ENCODE peak calls at places on chromosomes 7 and 10, in nine cellular contexts. One of them, this sample, is unnamed.

GRCh38 chr7:150946826-150947750 is 31.0 kb downstream of the KCNH2 start:
- DNase-seq in GM23338: no peak
- DNase-seq in HCT116: no peak
- DNase-seq in GM23248: no peak
- DNase-seq in PC-3: no peak
- DNase-seq in SK-N-SH: peak
- DNase-seq in OCI-LY7: no peak
- DNase-seq in neural progenitor cell: no peak
- DNase-seq in MM.1S: no peak
- DNase-seq in this sample: no peak

GRCh38 chr10:12502526-12503274 is 153.4 kb downstream of the CAMK1D start:
- DNase-seq in GM23338: no peak
- DNase-seq in HCT116: no peak
- DNase-seq in GM23248: no peak
- DNase-seq in PC-3: no peak
- DNase-seq in SK-N-SH: no peak
- DNase-seq in OCI-LY7: no peak
- DNase-seq in neural progenitor cell: no peak
- DNase-seq in MM.1S: no peak
- DNase-seq in this sample: no peak

GRCh38 chr7:37832194-37832593 is 16.2 kb upstream of the NME8 start:
- DNase-seq in GM23338: no peak
- DNase-seq in HCT116: no peak
- DNase-seq in GM23248: peak
- DNase-seq in PC-3: peak
- DNase-seq in SK-N-SH: peak
- DNase-seq in OCI-LY7: no peak
- DNase-seq in neural progenitor cell: no peak
- DNase-seq in MM.1S: no peak
- DNase-seq in this sample: peak

GRCh38 chr7:43394441-43395130 is 188.3 kb upstream of the STK17A start:
- DNase-seq in GM23338: no peak
- DNase-seq in HCT116: no peak
- DNase-seq in GM23248: peak
- DNase-seq in PC-3: peak
- DNase-seq in SK-N-SH: no peak
- DNase-seq in OCI-LY7: no peak
- DNase-seq in neural progenitor cell: no peak
- DNase-seq in MM.1S: no peak
- DNase-seq in this sample: no peak

GRCh38 chr7:66043681-66044497 is 31.7 kb upstream of the ASL start:
- DNase-seq in GM23338: peak
- DNase-seq in HCT116: no peak
- DNase-seq in GM23248: peak
- DNase-seq in PC-3: peak
- DNase-seq in SK-N-SH: no peak
- DNase-seq in OCI-LY7: no peak
- DNase-seq in neural progenitor cell: peak
- DNase-seq in MM.1S: no peak
- DNase-seq in this sample: peak

GRCh38 chr10:79027147-79028055 is 41.4 kb upstream of the ZMIZ1 start:
- DNase-seq in GM23338: no peak
- DNase-seq in HCT116: no peak
- DNase-seq in GM23248: no peak
- DNase-seq in PC-3: peak
- DNase-seq in SK-N-SH: no peak
- DNase-seq in OCI-LY7: no peak
- DNase-seq in neural progenitor cell: no peak
- DNase-seq in MM.1S: no peak
- DNase-seq in this sample: peak

GRCh38 chr10:14386202-14386593 is 55.5 kb upstream of the FRMD4A start:
- DNase-seq in GM23338: no peak
- DNase-seq in HCT116: no peak
- DNase-seq in GM23248: peak
- DNase-seq in PC-3: peak
- DNase-seq in SK-N-SH: no peak
- DNase-seq in OCI-LY7: no peak
- DNase-seq in neural progenitor cell: no peak
- DNase-seq in MM.1S: peak
- DNase-seq in this sample: no peak

GRCh38 chr7:50426280-50427045 is 23.7 kb downstream of the FIGNL1 start:
- DNase-seq in GM23338: no peak
- DNase-seq in HCT116: no peak
- DNase-seq in GM23248: no peak
- DNase-seq in PC-3: no peak
- DNase-seq in SK-N-SH: no peak
- DNase-seq in OCI-LY7: no peak
- DNase-seq in neural progenitor cell: no peak
- DNase-seq in MM.1S: no peak
- DNase-seq in this sample: peak

GRCh38 chr7:39085590-39086049 is 107.9 kb downstream of the POU6F2 start:
- DNase-seq in GM23338: peak
- DNase-seq in HCT116: no peak
- DNase-seq in GM23248: peak
- DNase-seq in PC-3: no peak
- DNase-seq in SK-N-SH: no peak
- DNase-seq in OCI-LY7: no peak
- DNase-seq in neural progenitor cell: peak
- DNase-seq in MM.1S: no peak
- DNase-seq in this sample: peak

GRCh38 chr7:6637544-6638229 is 569 bp downstream of the ZNF316 start:
- DNase-seq in GM23338: peak
- DNase-seq in HCT116: no peak
- DNase-seq in GM23248: peak
- DNase-seq in PC-3: peak
- DNase-seq in SK-N-SH: peak
- DNase-seq in OCI-LY7: peak
- DNase-seq in neural progenitor cell: peak
- DNase-seq in MM.1S: peak
- DNase-seq in this sample: peak

GRCh38 chr7:25647872-25648271 is 419.6 kb upstream of the NPVF start:
- DNase-seq in GM23338: no peak
- DNase-seq in HCT116: no peak
- DNase-seq in GM23248: no peak
- DNase-seq in PC-3: no peak
- DNase-seq in SK-N-SH: no peak
- DNase-seq in OCI-LY7: no peak
- DNase-seq in neural progenitor cell: no peak
- DNase-seq in MM.1S: no peak
- DNase-seq in this sample: no peak

GRCh38 chr7:141027043-141027442 is 12.3 kb upstream of the MRPS33 start:
- DNase-seq in GM23338: peak
- DNase-seq in HCT116: no peak
- DNase-seq in GM23248: no peak
- DNase-seq in PC-3: no peak
- DNase-seq in SK-N-SH: no peak
- DNase-seq in OCI-LY7: no peak
- DNase-seq in neural progenitor cell: no peak
- DNase-seq in MM.1S: no peak
- DNase-seq in this sample: no peak

GRCh38 chr7:149753370-149754233 is 19.8 kb downstream of the ZNF467 start:
- DNase-seq in GM23338: peak
- DNase-seq in HCT116: peak
- DNase-seq in GM23248: peak
- DNase-seq in PC-3: peak
- DNase-seq in SK-N-SH: peak
- DNase-seq in OCI-LY7: no peak
- DNase-seq in neural progenitor cell: peak
- DNase-seq in MM.1S: no peak
- DNase-seq in this sample: peak

GRCh38 chr7:96203781-96204180 is 118.1 kb downstream of the SLC25A13 start:
- DNase-seq in GM23338: no peak
- DNase-seq in HCT116: no peak
- DNase-seq in GM23248: no peak
- DNase-seq in PC-3: no peak
- DNase-seq in SK-N-SH: no peak
- DNase-seq in OCI-LY7: no peak
- DNase-seq in neural progenitor cell: no peak
- DNase-seq in MM.1S: no peak
- DNase-seq in this sample: no peak

GRCh38 chr7:131753620-131754222 is 197.3 kb upstream of the PODXL start:
- DNase-seq in GM23338: peak
- DNase-seq in HCT116: peak
- DNase-seq in GM23248: peak
- DNase-seq in PC-3: peak
- DNase-seq in SK-N-SH: peak
- DNase-seq in OCI-LY7: peak
- DNase-seq in neural progenitor cell: peak
- DNase-seq in MM.1S: no peak
- DNase-seq in this sample: peak

GRCh38 chr10:118835682-118836326 is 81.0 kb upstream of the CACUL1 start:
- DNase-seq in GM23338: no peak
- DNase-seq in HCT116: peak
- DNase-seq in GM23248: no peak
- DNase-seq in PC-3: peak
- DNase-seq in SK-N-SH: peak
- DNase-seq in OCI-LY7: no peak
- DNase-seq in neural progenitor cell: no peak
- DNase-seq in MM.1S: no peak
- DNase-seq in this sample: peak

GRCh38 chr7:81308643-81309354 is 389.9 kb upstream of the SEMA3C start:
- DNase-seq in GM23338: no peak
- DNase-seq in HCT116: no peak
- DNase-seq in GM23248: peak
- DNase-seq in PC-3: no peak
- DNase-seq in SK-N-SH: peak
- DNase-seq in OCI-LY7: no peak
- DNase-seq in neural progenitor cell: peak
- DNase-seq in MM.1S: no peak
- DNase-seq in this sample: no peak

GRCh38 chr7:27784399-27785053 is 44.6 kb downstream of the TAX1BP1 start:
- DNase-seq in GM23338: peak
- DNase-seq in HCT116: peak
- DNase-seq in GM23248: peak
- DNase-seq in PC-3: peak
- DNase-seq in SK-N-SH: peak
- DNase-seq in OCI-LY7: peak
- DNase-seq in neural progenitor cell: peak
- DNase-seq in MM.1S: peak
- DNase-seq in this sample: peak

GRCh38 chr7:102169651-102170416 is 116.8 kb upstream of the SH2B2 start:
- DNase-seq in GM23338: no peak
- DNase-seq in HCT116: no peak
- DNase-seq in GM23248: no peak
- DNase-seq in PC-3: no peak
- DNase-seq in SK-N-SH: no peak
- DNase-seq in OCI-LY7: no peak
- DNase-seq in neural progenitor cell: no peak
- DNase-seq in MM.1S: no peak
- DNase-seq in this sample: no peak

GRCh38 chr10:60349426-60349825 is 40.2 kb downstream of the ANK3 start:
- DNase-seq in GM23338: no peak
- DNase-seq in HCT116: no peak
- DNase-seq in GM23248: peak
- DNase-seq in PC-3: peak
- DNase-seq in SK-N-SH: no peak
- DNase-seq in OCI-LY7: no peak
- DNase-seq in neural progenitor cell: no peak
- DNase-seq in MM.1S: no peak
- DNase-seq in this sample: no peak

GRCh38 chr10:116742367-116743265 is at the start of gene HSPA12A:
- DNase-seq in GM23338: peak
- DNase-seq in HCT116: peak
- DNase-seq in GM23248: peak
- DNase-seq in PC-3: peak
- DNase-seq in SK-N-SH: peak
- DNase-seq in OCI-LY7: no peak
- DNase-seq in neural progenitor cell: peak
- DNase-seq in MM.1S: peak
- DNase-seq in this sample: peak

GRCh38 chr7:23043441-23043840 is 29.5 kb upstream of the HYCC1 start:
- DNase-seq in GM23338: no peak
- DNase-seq in HCT116: no peak
- DNase-seq in GM23248: peak
- DNase-seq in PC-3: peak
- DNase-seq in SK-N-SH: no peak
- DNase-seq in OCI-LY7: no peak
- DNase-seq in neural progenitor cell: no peak
- DNase-seq in MM.1S: no peak
- DNase-seq in this sample: no peak
- H3K27ac ChIP-seq in GM23338: no peak
- H3K27ac ChIP-seq in HCT116: no peak
- H3K27ac ChIP-seq in GM23248: no peak
- H3K27ac ChIP-seq in PC-3: no peak
- H3K27ac ChIP-seq in SK-N-SH: no peak
- H3K27ac ChIP-seq in OCI-LY7: no peak
- H3K27ac ChIP-seq in neural progenitor cell: no peak
- H3K27ac ChIP-seq in MM.1S: no peak
- H3K27ac ChIP-seq in this sample: no peak

GRCh38 chr10:93542358-93542791 is 24.1 kb upstream of the FFAR4 start:
- DNase-seq in GM23338: no peak
- DNase-seq in HCT116: no peak
- DNase-seq in GM23248: peak
- DNase-seq in PC-3: peak
- DNase-seq in SK-N-SH: peak
- DNase-seq in OCI-LY7: no peak
- DNase-seq in neural progenitor cell: peak
- DNase-seq in MM.1S: no peak
- DNase-seq in this sample: peak
- H2AFZ ChIP-seq in GM23338: peak
- H2AFZ ChIP-seq in HCT116: peak
- H2AFZ ChIP-seq in GM23248: peak
- H2AFZ ChIP-seq in PC-3: peak
- H2AFZ ChIP-seq in SK-N-SH: no peak
- H2AFZ ChIP-seq in OCI-LY7: no peak
- H2AFZ ChIP-seq in neural progenitor cell: peak
- H2AFZ ChIP-seq in MM.1S: no peak
- H2AFZ ChIP-seq in this sample: peak

GRCh38 chr7:58316-58715 is 134.1 kb upstream of the FAM20C start:
- DNase-seq in GM23338: no peak
- DNase-seq in HCT116: no peak
- DNase-seq in GM23248: no peak
- DNase-seq in PC-3: no peak
- DNase-seq in SK-N-SH: no peak
- DNase-seq in OCI-LY7: no peak
- DNase-seq in neural progenitor cell: no peak
- DNase-seq in MM.1S: no peak
- DNase-seq in this sample: no peak
- TF ChIP-seq EZH2phosphoT487 in GM23338: no peak
- TF ChIP-seq EZH2phosphoT487 in HCT116: no peak
- TF ChIP-seq EZH2phosphoT487 in GM23248: no peak
- TF ChIP-seq EZH2phosphoT487 in PC-3: no peak
- TF ChIP-seq EZH2phosphoT487 in SK-N-SH: no peak
- TF ChIP-seq EZH2phosphoT487 in OCI-LY7: no peak
- TF ChIP-seq EZH2phosphoT487 in neural progenitor cell: no peak
- TF ChIP-seq EZH2phosphoT487 in MM.1S: no peak
- TF ChIP-seq EZH2phosphoT487 in this sample: no peak

GRCh38 chr10:31132681-31133239 is 101.1 kb upstream of the ZNF438 start:
- DNase-seq in GM23338: peak
- DNase-seq in HCT116: no peak
- DNase-seq in GM23248: no peak
- DNase-seq in PC-3: no peak
- DNase-seq in SK-N-SH: no peak
- DNase-seq in OCI-LY7: no peak
- DNase-seq in neural progenitor cell: no peak
- DNase-seq in MM.1S: no peak
- DNase-seq in this sample: no peak
- H3K27ac ChIP-seq in GM23338: no peak
- H3K27ac ChIP-seq in HCT116: no peak
- H3K27ac ChIP-seq in GM23248: no peak
- H3K27ac ChIP-seq in PC-3: no peak
- H3K27ac ChIP-seq in SK-N-SH: peak
- H3K27ac ChIP-seq in OCI-LY7: no peak
- H3K27ac ChIP-seq in neural progenitor cell: no peak
- H3K27ac ChIP-seq in MM.1S: no peak
- H3K27ac ChIP-seq in this sample: no peak

GRCh38 chr7:36810476-36810875 is 86.2 kb upstream of the AOAH start:
- DNase-seq in GM23338: no peak
- DNase-seq in HCT116: no peak
- DNase-seq in GM23248: no peak
- DNase-seq in PC-3: no peak
- DNase-seq in SK-N-SH: no peak
- DNase-seq in OCI-LY7: no peak
- DNase-seq in neural progenitor cell: no peak
- DNase-seq in MM.1S: no peak
- DNase-seq in this sample: no peak
- H2AFZ ChIP-seq in GM23338: no peak
- H2AFZ ChIP-seq in HCT116: no peak
- H2AFZ ChIP-seq in GM23248: no peak
- H2AFZ ChIP-seq in PC-3: no peak
- H2AFZ ChIP-seq in SK-N-SH: no peak
- H2AFZ ChIP-seq in OCI-LY7: no peak
- H2AFZ ChIP-seq in neural progenitor cell: no peak
- H2AFZ ChIP-seq in MM.1S: no peak
- H2AFZ ChIP-seq in this sample: no peak